ENCODE peak calls at places on chromosomes 2 and 18, in eight cellular contexts. P is breast epithelium, L is sigmoid colon, D is lower leg skin, O is uterus, N is HCT116, X is testis, Q is spleen. U is an unnamed sample.

GRCh38 chr2:161386228-161386627 is 29.9 kb upstream of the TBR1 start:
- DNase-seq in P (no peak), L (no peak), D (no peak), O (no peak), N (no peak), X (no peak), Q (no peak), U (peak)

GRCh38 chr2:647003-647560 is 30.1 kb downstream of the TMEM18 start:
- DNase-seq in P (peak), L (peak), D (no peak), O (no peak), N (no peak), X (peak), Q (no peak), U (no peak)

GRCh38 chr2:74763962-74764428 is 69.9 kb upstream of the HK2 start:
- DNase-seq in P (no peak), L (no peak), D (no peak), O (no peak), N (no peak), X (peak), Q (no peak), U (no peak)

GRCh38 chr18:66759017-66759416 is 155.1 kb upstream of the CDH19 start:
- DNase-seq in P (no peak), L (no peak), D (no peak), O (no peak), N (no peak), X (no peak), Q (no peak), U (no peak)

GRCh38 chr2:173109253-173110188 is 33.9 kb downstream of the MAP3K20 start:
- DNase-seq in P (no peak), L (no peak), D (no peak), O (no peak), N (no peak), X (no peak), Q (no peak), U (no peak)

GRCh38 chr18:77081387-77081773 is 51.2 kb downstream of the MBP start:
- DNase-seq in P (no peak), L (no peak), D (no peak), O (no peak), N (no peak), X (no peak), Q (no peak), U (peak)

GRCh38 chr2:150063432-150063889 is 424.0 kb downstream of the RND3 start:
- DNase-seq in P (no peak), L (no peak), D (no peak), O (no peak), N (no peak), X (no peak), Q (no peak), U (no peak)

GRCh38 chr18:25109484-25109883 is 242.5 kb downstream of the ZNF521 start:
- DNase-seq in P (no peak), L (no peak), D (no peak), O (no peak), N (no peak), X (no peak), Q (no peak), U (no peak)

GRCh38 chr2:86613515-86613914 is 10.2 kb downstream of the RNF103 start:
- DNase-seq in P (no peak), L (no peak), D (no peak), O (no peak), N (no peak), X (no peak), Q (no peak), U (no peak)

GRCh38 chr2:216350214-216350789 is 22.0 kb downstream of the MARCHF4 start:
- DNase-seq in P (no peak), L (no peak), D (no peak), O (no peak), N (no peak), X (no peak), Q (no peak), U (peak)

GRCh38 chr2:141021109-141021508 is 1109.7 kb downstream of the LRP1B start:
- DNase-seq in P (no peak), L (no peak), D (no peak), O (no peak), N (no peak), X (no peak), Q (no peak), U (no peak)

GRCh38 chr2:56185101-56185581 is 1.4 kb downstream of the CCDC85A start:
- DNase-seq in P (no peak), L (peak), D (no peak), O (no peak), N (no peak), X (peak), Q (peak), U (no peak)

GRCh38 chr2:56182420-56182819 is 1.4 kb upstream of the CCDC85A start:
- DNase-seq in P (no peak), L (no peak), D (no peak), O (no peak), N (no peak), X (no peak), Q (no peak), U (no peak)

GRCh38 chr2:56185582-56186046 is 1.8 kb downstream of the CCDC85A start:
- DNase-seq in P (no peak), L (no peak), D (peak), O (peak), N (no peak), X (peak), Q (peak), U (peak)

GRCh38 chr2:56183643-56184499 is at the start of gene CCDC85A:
- DNase-seq in P (peak), L (peak), D (peak), O (peak), N (peak), X (peak), Q (peak), U (peak)

GRCh38 chr2:56184500-56184996 is 758 bp downstream of the CCDC85A start:
- DNase-seq in P (no peak), L (no peak), D (no peak), O (no peak), N (no peak), X (peak), Q (peak), U (no peak)
- TF ChIP-seq POLR2A in P (no peak), L (no peak), D (no peak), O (no peak), N (no peak), X (no peak), Q (no peak), U (no peak)

DNA sequence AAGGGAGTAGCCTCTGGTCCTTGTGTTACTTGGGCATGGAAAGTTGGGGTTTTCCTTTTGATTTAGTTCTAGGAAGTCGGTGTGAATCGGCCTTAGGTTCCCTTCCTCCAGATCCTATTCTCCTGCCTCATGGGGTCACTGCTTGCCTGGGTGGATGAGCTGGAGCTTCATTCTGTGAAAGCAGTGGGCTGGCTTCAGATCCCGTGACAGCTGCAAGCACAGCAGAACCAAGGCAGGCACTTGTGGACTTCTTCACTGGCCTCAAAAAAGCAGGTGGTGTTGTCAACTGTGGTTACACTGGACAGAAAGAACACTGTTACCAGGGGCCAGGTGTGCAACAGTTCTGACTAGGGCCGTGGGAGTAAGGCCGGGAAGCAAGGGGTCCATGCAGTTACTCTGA is 243.4 kb downstream of the LDLRAD4 start:
- DNase-seq in P (no peak), L (peak), D (no peak), O (no peak), N (no peak), X (no peak), Q (no peak), U (no peak)
- TF ChIP-seq POLR2A in P (no peak), L (no peak), D (no peak), O (no peak), N (no peak), X (no peak), Q (no peak), U (no peak)

GRCh38 chr2:84965827-84966226 is 5.1 kb upstream of the KCMF1 start:
- DNase-seq in P (no peak), L (peak), D (no peak), O (no peak), N (no peak), X (no peak), Q (no peak), U (no peak)

GRCh38 chr2:84969511-84970265 is 1.3 kb upstream of the KCMF1 start:
- DNase-seq in P (no peak), L (peak), D (no peak), O (no peak), N (no peak), X (peak), Q (no peak), U (peak)

GRCh38 chr2:84970956-84971798 is at the start of gene KCMF1:
- DNase-seq in P (peak), L (peak), D (peak), O (peak), N (no peak), X (peak), Q (peak), U (peak)

GRCh38 chr2:84971799-84972790 is 1.1 kb downstream of the KCMF1 start:
- DNase-seq in P (peak), L (peak), D (peak), O (peak), N (no peak), X (peak), Q (peak), U (peak)

GRCh38 chr2:84970266-84970955 is 550 bp upstream of the KCMF1 start:
- DNase-seq in P (peak), L (peak), D (peak), O (peak), N (no peak), X (peak), Q (peak), U (peak)
- TF ChIP-seq POLR2A in P (no peak), L (no peak), D (no peak), O (no peak), N (peak), X (no peak), Q (no peak), U (no peak)

GRCh38 chr2:10448208-10448645 is at the start of gene ODC1:
- DNase-seq in P (peak), L (peak), D (peak), O (peak), N (peak), X (peak), Q (peak), U (peak)
- TF ChIP-seq POLR2A in P (no peak), L (no peak), D (no peak), O (peak), N (peak), X (no peak), Q (peak), U (no peak)

GRCh38 chr2:28583899-28584553 is 88.2 kb downstream of the PLB1 start:
- DNase-seq in P (no peak), L (peak), D (peak), O (peak), N (peak), X (peak), Q (no peak), U (peak)
- TF ChIP-seq POLR2A in P (no peak), L (no peak), D (no peak), O (no peak), N (no peak), X (no peak), Q (no peak), U (no peak)

DNA sequence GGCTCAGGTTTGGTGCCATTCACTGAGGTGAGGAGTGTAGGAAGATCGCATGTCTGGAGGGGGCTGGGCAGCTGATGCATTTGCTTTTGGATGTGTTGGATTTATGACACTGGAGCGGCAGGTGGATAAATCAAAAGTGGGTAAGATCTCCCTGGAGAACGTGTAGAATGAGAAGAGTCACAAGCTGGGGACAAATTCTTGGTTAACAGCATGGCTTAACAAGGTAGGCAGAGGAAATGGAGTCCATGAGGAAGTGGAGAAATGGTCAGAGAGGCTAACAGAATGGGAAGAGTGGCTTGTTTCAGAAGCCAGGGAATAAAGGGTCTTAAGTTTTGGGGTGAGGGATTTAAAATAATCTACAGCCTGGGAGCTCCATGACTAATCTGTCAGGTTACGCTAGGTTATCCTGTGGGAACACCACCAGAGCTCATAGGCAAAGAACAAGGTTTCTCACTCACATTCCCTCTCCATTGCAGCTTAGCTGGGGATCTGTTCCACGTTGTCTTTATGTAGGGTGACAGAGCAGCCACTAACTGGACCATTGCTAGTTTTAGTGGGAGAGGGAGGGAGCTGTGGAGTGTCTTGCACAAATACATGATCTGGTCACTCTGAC is 12.8 kb downstream of the TSN start:
- DNase-seq in P (no peak), L (no peak), D (no peak), O (no peak), N (no peak), X (no peak), Q (no peak), U (no peak)
- TF ChIP-seq POLR2A in P (no peak), L (no peak), D (no peak), O (no peak), N (no peak), X (no peak), Q (no peak), U (no peak)